ENCODE peak calls at places on chromosomes 3 and 15, in seven cellular contexts. Z is HCT116, U is body of pancreas, O is uterus, M is breast epithelium, D is prostate gland, S is K562. X is an unnamed sample. For H3K4me1, the result is how much of the 10 kb centered on the place peaks cover.

GRCh38 chr3:146817705-146818104 is 212.6 kb upstream of the PLSCR5 start:
- DNase-seq in Z (peak), U (no peak), O (no peak), M (no peak), D (no peak), S (no peak), X (no peak)

GRCh38 chr3:177525987-177526712 is 328.9 kb upstream of the TBL1XR1 start:
- DNase-seq in Z (no peak), U (no peak), O (no peak), M (no peak), D (peak), S (no peak), X (no peak)

GRCh38 chr3:39637807-39638206 is 170.3 kb downstream of the MOBP start:
- DNase-seq in Z (peak), U (no peak), O (no peak), M (no peak), D (no peak), S (peak), X (no peak)

GRCh38 chr3:140395134-140396075 is 282.5 kb upstream of the TRIM42 start:
- DNase-seq in Z (no peak), U (no peak), O (no peak), M (no peak), D (no peak), S (no peak), X (no peak)

GRCh38 chr15:25173241-25174028 is 218.6 kb downstream of the SNRPN start:
- DNase-seq in Z (no peak), U (peak), O (peak), M (peak), D (peak), S (no peak), X (no peak)

GRCh38 chr3:148930785-148931184 is 60.6 kb upstream of the GYG1 start:
- DNase-seq in Z (no peak), U (no peak), O (no peak), M (no peak), D (no peak), S (no peak), X (no peak)

GRCh38 chr3:63328386-63328785 is 50.3 kb downstream of the SYNPR start:
- DNase-seq in Z (no peak), U (no peak), O (no peak), M (no peak), D (no peak), S (no peak), X (no peak)

GRCh38 chr3:87442460-87442859 is 166.1 kb upstream of the POU1F1 start:
- DNase-seq in Z (no peak), U (no peak), O (no peak), M (no peak), D (no peak), S (no peak), X (no peak)

GRCh38 chr3:52860424-52860768 is 25.6 kb upstream of the MUSTN1 start:
- DNase-seq in Z (no peak), U (no peak), O (no peak), M (no peak), D (no peak), S (no peak), X (no peak)

GRCh38 chr3:171643033-171643432 is 167.2 kb downstream of the PLD1 start:
- DNase-seq in Z (no peak), U (no peak), O (no peak), M (no peak), D (no peak), S (no peak), X (no peak)

GRCh38 chr3:197028711-197029510 is 706 bp downstream of the MELTF start:
- DNase-seq in Z (no peak), U (no peak), O (no peak), M (no peak), D (no peak), S (peak), X (no peak)

GRCh38 chr3:44468572-44469520 is 8.6 kb downstream of the ZNF445 start:
- DNase-seq in Z (peak), U (no peak), O (no peak), M (no peak), D (no peak), S (peak), X (no peak)

GRCh38 chr3:141812091-141812490 is 48.9 kb downstream of the GRK7 start:
- DNase-seq in Z (no peak), U (no peak), O (no peak), M (no peak), D (no peak), S (no peak), X (no peak)

GRCh38 chr3:6326760-6327159 is 534.2 kb upstream of the GRM7 start:
- DNase-seq in Z (no peak), U (no peak), O (no peak), M (no peak), D (no peak), S (no peak), X (no peak)

GRCh38 chr3:171777608-171777995 is 32.7 kb downstream of the PLD1 start:
- DNase-seq in Z (no peak), U (no peak), O (no peak), M (no peak), D (no peak), S (no peak), X (no peak)

GRCh38 chr3:57011022-57011421 is 49.4 kb upstream of the SPATA12 start:
- DNase-seq in Z (no peak), U (no peak), O (no peak), M (no peak), D (no peak), S (no peak), X (no peak)

GRCh38 chr3:57009802-57010201 is 50.7 kb upstream of the SPATA12 start:
- DNase-seq in Z (no peak), U (no peak), O (no peak), M (no peak), D (no peak), S (no peak), X (no peak)

GRCh38 chr3:57006949-57007419 is 53.5 kb upstream of the SPATA12 start:
- DNase-seq in Z (peak), U (no peak), O (peak), M (no peak), D (peak), S (peak), X (no peak)

GRCh38 chr3:57007513-57008415 is 52.7 kb upstream of the SPATA12 start:
- DNase-seq in Z (peak), U (no peak), O (peak), M (peak), D (peak), S (peak), X (peak)

GRCh38 chr3:57009367-57009766 is 51.1 kb upstream of the SPATA12 start:
- DNase-seq in Z (no peak), U (no peak), O (no peak), M (no peak), D (no peak), S (no peak), X (no peak)
- H3K4me1 ChIP-seq in Z (under half), U (under half), O (under half), M (under half), D (under half), S (under half), X (under half)

GRCh38 chr15:41943543-41944312 is 28.6 kb downstream of the EHD4 start:
- DNase-seq in Z (no peak), U (no peak), O (no peak), M (no peak), D (no peak), S (no peak), X (no peak)
- TF ChIP-seq POLR2A in Z (no peak), U (no peak), O (no peak), M (no peak), D (no peak), S (no peak), X (no peak)

GRCh38 chr3:124826703-124827102 is 60.5 kb downstream of the ITGB5 start:
- DNase-seq in Z (no peak), U (no peak), O (peak), M (no peak), D (peak), S (no peak), X (no peak)
- H3K4me3 ChIP-seq in Z (no peak), U (no peak), O (no peak), M (no peak), D (no peak), S (no peak), X (no peak)

DNA sequence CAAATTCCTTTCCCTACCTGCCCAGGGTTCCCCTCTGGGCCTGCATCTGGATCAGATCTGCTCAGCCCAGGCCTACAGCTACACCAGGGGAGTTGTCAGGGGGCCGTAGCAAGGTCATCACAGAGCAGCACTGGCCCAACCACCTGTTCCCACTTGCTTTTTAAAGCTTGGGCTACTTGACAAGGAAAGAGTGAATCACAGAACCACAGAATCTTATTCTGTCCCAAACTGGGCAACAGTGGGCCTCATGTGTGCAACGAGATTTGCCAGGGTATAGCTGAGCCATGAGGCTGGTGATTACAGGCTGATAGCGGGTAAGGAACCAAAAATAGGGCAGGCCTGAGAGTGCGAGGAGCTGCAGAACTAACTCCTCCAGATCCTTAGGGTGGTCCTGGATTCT is 66.7 kb downstream of the MYLK start:
- DNase-seq in Z (no peak), U (no peak), O (no peak), M (no peak), D (no peak), S (no peak), X (no peak)
- H3K4me1 ChIP-seq in Z (under half), U (under half), O (under half), M (under half), D (under half), S (under half), X (under half)

GRCh38 chr3:157091096-157091833 is 68.7 kb downstream of the CCNL1 start:
- DNase-seq in Z (no peak), U (no peak), O (no peak), M (no peak), D (no peak), S (no peak), X (no peak)

GRCh38 chr3:157087398-157088132 is 72.4 kb downstream of the CCNL1 start:
- DNase-seq in Z (peak), U (no peak), O (no peak), M (no peak), D (no peak), S (no peak), X (no peak)

GRCh38 chr3:157088133-157088488 is 71.8 kb downstream of the CCNL1 start:
- DNase-seq in Z (no peak), U (no peak), O (no peak), M (no peak), D (no peak), S (no peak), X (no peak)

GRCh38 chr3:157088506-157089454 is 71.2 kb downstream of the CCNL1 start:
- DNase-seq in Z (peak), U (peak), O (peak), M (peak), D (peak), S (peak), X (peak)

GRCh38 chr3:157089455-157090221 is 70.3 kb downstream of the CCNL1 start:
- DNase-seq in Z (no peak), U (peak), O (peak), M (no peak), D (peak), S (peak), X (no peak)
- TF ChIP-seq POLR2A in Z (no peak), U (peak), O (no peak), M (no peak), D (no peak), S (no peak), X (no peak)

GRCh38 chr15:100667405-100668320 is 65.3 kb downstream of the ASB7 start:
- DNase-seq in Z (no peak), U (no peak), O (peak), M (no peak), D (no peak), S (no peak), X (no peak)
- H3K4me3 ChIP-seq in Z (no peak), U (no peak), O (no peak), M (no peak), D (no peak), S (no peak), X (no peak)